ENCODE peak calls at places on chromosomes 4 and X, in nine cellular contexts. One of them, this sample, is unnamed.

GRCh38 chr4:1410491-1411325 is 4.5 kb upstream of the NKX1-1 start:
- DNase-seq in cerebellum: no peak
- DNase-seq in G401: no peak
- DNase-seq in GM04504: peak; percentile 3
- DNase-seq in NCI-H345: no peak
- DNase-seq in aorta: peak; percentile 69
- DNase-seq in posterior cingulate gyrus: peak; percentile 78
- DNase-seq in NB4: peak; percentile 81
- DNase-seq in kidney glomerular epithelial cell: no peak
- DNase-seq in this sample: peak; percentile 73

GRCh38 chrX:154855256-154855655 is 20.8 kb upstream of the SMIM9 start:
- DNase-seq in kidney glomerular epithelial cell: no peak
- DNase-seq in posterior cingulate gyrus: no peak
- DNase-seq in GM04504: no peak
- DNase-seq in cerebellum: no peak
- DNase-seq in NB4: no peak
- DNase-seq in NCI-H345: no peak
- DNase-seq in G401: no peak
- DNase-seq in aorta: no peak
- DNase-seq in this sample: no peak

GRCh38 chr4:172809319-172809718 is 359.3 kb upstream of the GALNT7 start:
- DNase-seq in aorta: no peak
- DNase-seq in NCI-H345: no peak
- DNase-seq in GM04504: no peak
- DNase-seq in NB4: no peak
- DNase-seq in G401: no peak
- DNase-seq in posterior cingulate gyrus: no peak
- DNase-seq in kidney glomerular epithelial cell: no peak
- DNase-seq in cerebellum: no peak
- DNase-seq in this sample: no peak

GRCh38 chr4:96326846-96327245 is 487.0 kb downstream of the PDHA2 start:
- DNase-seq in kidney glomerular epithelial cell: peak; percentile 2
- DNase-seq in aorta: no peak
- DNase-seq in NB4: no peak
- DNase-seq in GM04504: no peak
- DNase-seq in posterior cingulate gyrus: no peak
- DNase-seq in NCI-H345: no peak
- DNase-seq in G401: no peak
- DNase-seq in cerebellum: no peak
- DNase-seq in this sample: no peak

GRCh38 chrX:17374619-17375360 is at the start of gene NHS:
- DNase-seq in cerebellum: peak; percentile 42
- DNase-seq in aorta: peak; percentile 81
- DNase-seq in posterior cingulate gyrus: peak; percentile 87
- DNase-seq in GM04504: peak; percentile 51
- DNase-seq in NB4: no peak
- DNase-seq in kidney glomerular epithelial cell: peak; percentile 49
- DNase-seq in G401: peak; percentile 46
- DNase-seq in NCI-H345: peak; percentile 84
- DNase-seq in this sample: peak; percentile 73

GRCh38 chr4:91989914-91990313 is 313.9 kb upstream of the GRID2 start:
- DNase-seq in NB4: no peak
- DNase-seq in posterior cingulate gyrus: no peak
- DNase-seq in kidney glomerular epithelial cell: no peak
- DNase-seq in aorta: no peak
- DNase-seq in GM04504: no peak
- DNase-seq in cerebellum: no peak
- DNase-seq in G401: no peak
- DNase-seq in NCI-H345: no peak
- DNase-seq in this sample: no peak

GRCh38 chr4:107858158-107858742 is 33.5 kb downstream of the SGMS2 start:
- DNase-seq in GM04504: no peak
- DNase-seq in kidney glomerular epithelial cell: no peak
- DNase-seq in NB4: no peak
- DNase-seq in aorta: no peak
- DNase-seq in NCI-H345: no peak
- DNase-seq in G401: peak; percentile 12
- DNase-seq in posterior cingulate gyrus: no peak
- DNase-seq in cerebellum: peak; percentile 6
- DNase-seq in this sample: no peak

GRCh38 chr4:185068837-185069236 is 50.5 kb downstream of the HELT start:
- DNase-seq in posterior cingulate gyrus: no peak
- DNase-seq in aorta: no peak
- DNase-seq in GM04504: no peak
- DNase-seq in cerebellum: no peak
- DNase-seq in kidney glomerular epithelial cell: no peak
- DNase-seq in NB4: no peak
- DNase-seq in G401: no peak
- DNase-seq in NCI-H345: no peak
- DNase-seq in this sample: no peak

GRCh38 chr4:1748465-1748995 is 27.2 kb downstream of the TACC3 start:
- DNase-seq in G401: peak; percentile 61
- DNase-seq in NCI-H345: peak; percentile 50
- DNase-seq in aorta: peak; percentile 71
- DNase-seq in NB4: peak; percentile 92
- DNase-seq in kidney glomerular epithelial cell: peak; percentile 51
- DNase-seq in posterior cingulate gyrus: no peak
- DNase-seq in cerebellum: peak; percentile 72
- DNase-seq in GM04504: no peak
- DNase-seq in this sample: peak; percentile 48

GRCh38 chr4:9875516-9875915 is 94.1 kb downstream of the DRD5 start:
- DNase-seq in kidney glomerular epithelial cell: no peak
- DNase-seq in aorta: no peak
- DNase-seq in NB4: peak; percentile 32
- DNase-seq in cerebellum: no peak
- DNase-seq in NCI-H345: no peak
- DNase-seq in posterior cingulate gyrus: no peak
- DNase-seq in G401: no peak
- DNase-seq in GM04504: no peak
- DNase-seq in this sample: no peak

GRCh38 chrX:130245441-130245840 is 23.3 kb downstream of the ZNF280C start:
- DNase-seq in GM04504: peak; percentile 27
- DNase-seq in aorta: no peak
- DNase-seq in cerebellum: no peak
- DNase-seq in kidney glomerular epithelial cell: peak; percentile 26
- DNase-seq in G401: no peak
- DNase-seq in NCI-H345: no peak
- DNase-seq in NB4: no peak
- DNase-seq in posterior cingulate gyrus: no peak
- DNase-seq in this sample: no peak

GRCh38 chrX:43971966-43972961 is 926 bp downstream of the NDP start:
- DNase-seq in aorta: no peak
- DNase-seq in kidney glomerular epithelial cell: no peak
- DNase-seq in G401: peak; percentile 72
- DNase-seq in NB4: no peak
- DNase-seq in GM04504: no peak
- DNase-seq in NCI-H345: peak; percentile 38
- DNase-seq in posterior cingulate gyrus: no peak
- DNase-seq in cerebellum: peak; percentile 57
- DNase-seq in this sample: no peak

GRCh38 chrX:13653022-13653693 is at the start of gene TCEANC:
- DNase-seq in cerebellum: peak; percentile 89
- DNase-seq in NB4: peak; percentile 97
- DNase-seq in aorta: peak; percentile 99
- DNase-seq in G401: peak; percentile 91
- DNase-seq in kidney glomerular epithelial cell: peak; percentile 78
- DNase-seq in GM04504: peak; percentile 98
- DNase-seq in posterior cingulate gyrus: peak; percentile 98
- DNase-seq in NCI-H345: peak; percentile 96
- DNase-seq in this sample: peak; percentile 98

GRCh38 chrX:37998586-37999267 is 7.6 kb upstream of the SYTL5 start:
- DNase-seq in kidney glomerular epithelial cell: peak; percentile 0
- DNase-seq in posterior cingulate gyrus: no peak
- DNase-seq in G401: no peak
- DNase-seq in NCI-H345: peak; percentile 84
- DNase-seq in cerebellum: no peak
- DNase-seq in aorta: no peak
- DNase-seq in GM04504: no peak
- DNase-seq in NB4: no peak
- DNase-seq in this sample: no peak

This sample was measured in ovary.